ENCODE peak calls at places on chromosome 9, in nine cellular contexts. One of them, this sample, is unnamed.

GRCh38 chr9:130672466-130672865 is 8.1 kb downstream of the PRDM12 start:
- DNase-seq in fibroblast of the aortic adventitia: no peak
- DNase-seq in lung: no peak
- DNase-seq in left ventricle myocardium inferior: no peak
- DNase-seq in type B pancreatic cell: no peak
- DNase-seq in BJ: no peak
- DNase-seq in GM10248: no peak
- DNase-seq in activated CD8-positive, alpha-beta T cell treated with anti-CD3 and anti-CD28 coated beads for 36 hours: no peak
- DNase-seq in psoas muscle: no peak
- DNase-seq in this sample: no peak

GRCh38 chr9:113222482-113222841 is 1.1 kb downstream of the SLC31A1 start:
- DNase-seq in type B pancreatic cell: no peak
- DNase-seq in lung: no peak
- DNase-seq in GM10248: no peak
- DNase-seq in BJ: no peak
- DNase-seq in fibroblast of the aortic adventitia: peak
- DNase-seq in activated CD8-positive, alpha-beta T cell treated with anti-CD3 and anti-CD28 coated beads for 36 hours: no peak
- DNase-seq in psoas muscle: no peak
- DNase-seq in left ventricle myocardium inferior: no peak
- DNase-seq in this sample: no peak

GRCh38 chr9:34443533-34443932 is 14.8 kb downstream of the FAM219A start:
- DNase-seq in type B pancreatic cell: no peak
- DNase-seq in lung: no peak
- DNase-seq in BJ: no peak
- DNase-seq in GM10248: no peak
- DNase-seq in psoas muscle: no peak
- DNase-seq in activated CD8-positive, alpha-beta T cell treated with anti-CD3 and anti-CD28 coated beads for 36 hours: no peak
- DNase-seq in left ventricle myocardium inferior: no peak
- DNase-seq in fibroblast of the aortic adventitia: no peak
- DNase-seq in this sample: no peak

GRCh38 chr9:128421474-128422010 is 885 bp downstream of the CERCAM start:
- DNase-seq in fibroblast of the aortic adventitia: peak
- DNase-seq in BJ: no peak
- DNase-seq in left ventricle myocardium inferior: peak
- DNase-seq in psoas muscle: peak
- DNase-seq in activated CD8-positive, alpha-beta T cell treated with anti-CD3 and anti-CD28 coated beads for 36 hours: peak
- DNase-seq in GM10248: no peak
- DNase-seq in type B pancreatic cell: no peak
- DNase-seq in lung: no peak
- DNase-seq in this sample: no peak

GRCh38 chr9:36119476-36119875 is 17.1 kb upstream of the GLIPR2 start:
- DNase-seq in BJ: no peak
- DNase-seq in psoas muscle: no peak
- DNase-seq in type B pancreatic cell: no peak
- DNase-seq in activated CD8-positive, alpha-beta T cell treated with anti-CD3 and anti-CD28 coated beads for 36 hours: no peak
- DNase-seq in left ventricle myocardium inferior: no peak
- DNase-seq in fibroblast of the aortic adventitia: no peak
- DNase-seq in GM10248: no peak
- DNase-seq in lung: no peak
- DNase-seq in this sample: no peak

GRCh38 chr9:131886839-131887238 is 147.0 kb upstream of the RAPGEF1 start:
- DNase-seq in fibroblast of the aortic adventitia: peak
- DNase-seq in GM10248: no peak
- DNase-seq in lung: no peak
- DNase-seq in type B pancreatic cell: no peak
- DNase-seq in psoas muscle: no peak
- DNase-seq in activated CD8-positive, alpha-beta T cell treated with anti-CD3 and anti-CD28 coated beads for 36 hours: no peak
- DNase-seq in left ventricle myocardium inferior: no peak
- DNase-seq in BJ: no peak
- DNase-seq in this sample: no peak

GRCh38 chr9:107239474-107239873 is 43.6 kb upstream of the RAD23B start:
- DNase-seq in psoas muscle: no peak
- DNase-seq in lung: no peak
- DNase-seq in BJ: no peak
- DNase-seq in left ventricle myocardium inferior: no peak
- DNase-seq in fibroblast of the aortic adventitia: peak
- DNase-seq in activated CD8-positive, alpha-beta T cell treated with anti-CD3 and anti-CD28 coated beads for 36 hours: no peak
- DNase-seq in type B pancreatic cell: no peak
- DNase-seq in GM10248: no peak
- DNase-seq in this sample: no peak

GRCh38 chr9:89595646-89596045 is 9.2 kb upstream of the GADD45G start:
- DNase-seq in psoas muscle: no peak
- DNase-seq in lung: no peak
- DNase-seq in GM10248: no peak
- DNase-seq in activated CD8-positive, alpha-beta T cell treated with anti-CD3 and anti-CD28 coated beads for 36 hours: no peak
- DNase-seq in BJ: no peak
- DNase-seq in type B pancreatic cell: no peak
- DNase-seq in left ventricle myocardium inferior: no peak
- DNase-seq in fibroblast of the aortic adventitia: no peak
- DNase-seq in this sample: no peak

GRCh38 chr9:89879711-89880110 is 274.9 kb downstream of the GADD45G start:
- DNase-seq in GM10248: no peak
- DNase-seq in BJ: no peak
- DNase-seq in fibroblast of the aortic adventitia: peak
- DNase-seq in type B pancreatic cell: no peak
- DNase-seq in left ventricle myocardium inferior: peak
- DNase-seq in activated CD8-positive, alpha-beta T cell treated with anti-CD3 and anti-CD28 coated beads for 36 hours: no peak
- DNase-seq in lung: no peak
- DNase-seq in psoas muscle: peak
- DNase-seq in this sample: no peak

GRCh38 chr9:6415266-6415665 is 2.3 kb downstream of the UHRF2 start:
- DNase-seq in BJ: no peak
- DNase-seq in fibroblast of the aortic adventitia: no peak
- DNase-seq in GM10248: no peak
- DNase-seq in type B pancreatic cell: no peak
- DNase-seq in lung: no peak
- DNase-seq in left ventricle myocardium inferior: no peak
- DNase-seq in activated CD8-positive, alpha-beta T cell treated with anti-CD3 and anti-CD28 coated beads for 36 hours: peak
- DNase-seq in psoas muscle: no peak
- DNase-seq in this sample: no peak

GRCh38 chr9:108444400-108445358 is 411.1 kb downstream of the ACTL7B start:
- DNase-seq in activated CD8-positive, alpha-beta T cell treated with anti-CD3 and anti-CD28 coated beads for 36 hours: no peak
- DNase-seq in lung: no peak
- DNase-seq in type B pancreatic cell: no peak
- DNase-seq in fibroblast of the aortic adventitia: peak
- DNase-seq in psoas muscle: no peak
- DNase-seq in BJ: peak
- DNase-seq in left ventricle myocardium inferior: no peak
- DNase-seq in GM10248: no peak
- DNase-seq in this sample: no peak

GRCh38 chr9:12697719-12698118 is 4.5 kb downstream of the TYRP1 start:
- DNase-seq in activated CD8-positive, alpha-beta T cell treated with anti-CD3 and anti-CD28 coated beads for 36 hours: no peak
- DNase-seq in psoas muscle: no peak
- DNase-seq in fibroblast of the aortic adventitia: peak
- DNase-seq in GM10248: no peak
- DNase-seq in BJ: no peak
- DNase-seq in type B pancreatic cell: no peak
- DNase-seq in lung: no peak
- DNase-seq in left ventricle myocardium inferior: no peak
- DNase-seq in this sample: no peak

GRCh38 chr9:134221273-134222017 is 57.1 kb upstream of the RNU6ATAC start:
- DNase-seq in type B pancreatic cell: no peak
- DNase-seq in GM10248: no peak
- DNase-seq in lung: no peak
- DNase-seq in psoas muscle: peak
- DNase-seq in left ventricle myocardium inferior: peak
- DNase-seq in fibroblast of the aortic adventitia: no peak
- DNase-seq in BJ: no peak
- DNase-seq in activated CD8-positive, alpha-beta T cell treated with anti-CD3 and anti-CD28 coated beads for 36 hours: no peak
- DNase-seq in this sample: no peak

GRCh38 chr9:130387398-130387797 is 57.4 kb upstream of the ASS1 start:
- DNase-seq in GM10248: no peak
- DNase-seq in lung: no peak
- DNase-seq in activated CD8-positive, alpha-beta T cell treated with anti-CD3 and anti-CD28 coated beads for 36 hours: no peak
- DNase-seq in psoas muscle: no peak
- DNase-seq in BJ: no peak
- DNase-seq in fibroblast of the aortic adventitia: no peak
- DNase-seq in left ventricle myocardium inferior: no peak
- DNase-seq in type B pancreatic cell: no peak
- DNase-seq in this sample: no peak

GRCh38 chr9:97714435-97714834 is 17.3 kb upstream of the XPA start:
- DNase-seq in left ventricle myocardium inferior: no peak
- DNase-seq in activated CD8-positive, alpha-beta T cell treated with anti-CD3 and anti-CD28 coated beads for 36 hours: no peak
- DNase-seq in psoas muscle: no peak
- DNase-seq in type B pancreatic cell: no peak
- DNase-seq in BJ: peak
- DNase-seq in lung: no peak
- DNase-seq in GM10248: no peak
- DNase-seq in fibroblast of the aortic adventitia: peak
- DNase-seq in this sample: no peak
- TF ChIP-seq CTCF in left ventricle myocardium inferior: no peak
- TF ChIP-seq CTCF in activated CD8-positive, alpha-beta T cell treated with anti-CD3 and anti-CD28 coated beads for 36 hours: no peak
- TF ChIP-seq CTCF in psoas muscle: no peak
- TF ChIP-seq CTCF in type B pancreatic cell: no peak
- TF ChIP-seq CTCF in BJ: no peak
- TF ChIP-seq CTCF in lung: no peak
- TF ChIP-seq CTCF in GM10248: no peak
- TF ChIP-seq CTCF in fibroblast of the aortic adventitia: no peak
- TF ChIP-seq CTCF in this sample: no peak

DNA sequence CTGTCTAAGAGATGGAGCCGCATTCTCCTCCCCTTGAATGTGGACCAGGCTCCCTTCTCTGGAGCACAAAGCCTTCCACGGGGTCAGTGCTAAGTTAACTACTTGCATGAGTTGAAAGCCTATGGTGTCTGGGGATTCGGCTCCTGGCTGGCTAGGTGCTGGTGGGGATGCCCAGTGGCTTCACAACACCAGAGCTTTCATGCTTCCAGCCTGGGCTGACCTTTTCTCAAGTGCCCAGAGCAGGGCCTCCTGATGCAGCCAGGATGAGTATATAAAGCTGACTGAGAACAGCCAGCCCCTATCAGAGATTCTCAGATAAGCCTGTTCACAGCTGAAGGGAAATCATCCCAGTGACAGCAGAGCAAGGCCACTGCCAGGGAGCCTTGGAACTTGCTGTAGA is 11.8 kb downstream of the GALNT12 start:
- DNase-seq in activated CD8-positive, alpha-beta T cell treated with anti-CD3 and anti-CD28 coated beads for 36 hours: no peak
- DNase-seq in GM10248: no peak
- DNase-seq in lung: no peak
- DNase-seq in BJ: no peak
- DNase-seq in fibroblast of the aortic adventitia: no peak
- DNase-seq in left ventricle myocardium inferior: no peak
- DNase-seq in type B pancreatic cell: no peak
- DNase-seq in psoas muscle: no peak
- DNase-seq in this sample: no peak
- TF ChIP-seq CTCF in activated CD8-positive, alpha-beta T cell treated with anti-CD3 and anti-CD28 coated beads for 36 hours: no peak
- TF ChIP-seq CTCF in GM10248: no peak
- TF ChIP-seq CTCF in lung: no peak
- TF ChIP-seq CTCF in BJ: no peak
- TF ChIP-seq CTCF in fibroblast of the aortic adventitia: no peak
- TF ChIP-seq CTCF in left ventricle myocardium inferior: no peak
- TF ChIP-seq CTCF in type B pancreatic cell: no peak
- TF ChIP-seq CTCF in psoas muscle: no peak
- TF ChIP-seq CTCF in this sample: no peak

GRCh38 chr9:87567047-87567446 is 69.4 kb downstream of the DAPK1 start:
- DNase-seq in lung: no peak
- DNase-seq in BJ: no peak
- DNase-seq in GM10248: no peak
- DNase-seq in fibroblast of the aortic adventitia: peak
- DNase-seq in left ventricle myocardium inferior: no peak
- DNase-seq in type B pancreatic cell: peak
- DNase-seq in activated CD8-positive, alpha-beta T cell treated with anti-CD3 and anti-CD28 coated beads for 36 hours: no peak
- DNase-seq in psoas muscle: no peak
- DNase-seq in this sample: no peak

GRCh38 chr9:87562062-87562461 is 64.4 kb downstream of the DAPK1 start:
- DNase-seq in activated CD8-positive, alpha-beta T cell treated with anti-CD3 and anti-CD28 coated beads for 36 hours: no peak
- DNase-seq in lung: no peak
- DNase-seq in BJ: no peak
- DNase-seq in GM10248: no peak
- DNase-seq in psoas muscle: no peak
- DNase-seq in fibroblast of the aortic adventitia: no peak
- DNase-seq in left ventricle myocardium inferior: no peak
- DNase-seq in type B pancreatic cell: no peak
- DNase-seq in this sample: no peak

GRCh38 chr9:87564706-87565335 is 67.2 kb downstream of the DAPK1 start:
- DNase-seq in GM10248: no peak
- DNase-seq in type B pancreatic cell: no peak
- DNase-seq in BJ: no peak
- DNase-seq in psoas muscle: no peak
- DNase-seq in fibroblast of the aortic adventitia: no peak
- DNase-seq in activated CD8-positive, alpha-beta T cell treated with anti-CD3 and anti-CD28 coated beads for 36 hours: no peak
- DNase-seq in lung: no peak
- DNase-seq in left ventricle myocardium inferior: no peak
- DNase-seq in this sample: no peak

GRCh38 chr9:87562530-87562929 is 64.9 kb downstream of the DAPK1 start:
- DNase-seq in BJ: no peak
- DNase-seq in fibroblast of the aortic adventitia: no peak
- DNase-seq in left ventricle myocardium inferior: no peak
- DNase-seq in GM10248: no peak
- DNase-seq in lung: no peak
- DNase-seq in psoas muscle: no peak
- DNase-seq in type B pancreatic cell: no peak
- DNase-seq in activated CD8-positive, alpha-beta T cell treated with anti-CD3 and anti-CD28 coated beads for 36 hours: no peak
- DNase-seq in this sample: no peak

GRCh38 chr9:87564111-87564510 is 66.4 kb downstream of the DAPK1 start:
- DNase-seq in type B pancreatic cell: no peak
- DNase-seq in BJ: no peak
- DNase-seq in psoas muscle: no peak
- DNase-seq in lung: no peak
- DNase-seq in activated CD8-positive, alpha-beta T cell treated with anti-CD3 and anti-CD28 coated beads for 36 hours: no peak
- DNase-seq in GM10248: no peak
- DNase-seq in left ventricle myocardium inferior: no peak
- DNase-seq in fibroblast of the aortic adventitia: peak
- DNase-seq in this sample: no peak
- TF ChIP-seq CTCF in type B pancreatic cell: no peak
- TF ChIP-seq CTCF in BJ: no peak
- TF ChIP-seq CTCF in psoas muscle: no peak
- TF ChIP-seq CTCF in lung: no peak
- TF ChIP-seq CTCF in activated CD8-positive, alpha-beta T cell treated with anti-CD3 and anti-CD28 coated beads for 36 hours: no peak
- TF ChIP-seq CTCF in GM10248: no peak
- TF ChIP-seq CTCF in left ventricle myocardium inferior: no peak
- TF ChIP-seq CTCF in fibroblast of the aortic adventitia: no peak
- TF ChIP-seq CTCF in this sample: no peak

DNA sequence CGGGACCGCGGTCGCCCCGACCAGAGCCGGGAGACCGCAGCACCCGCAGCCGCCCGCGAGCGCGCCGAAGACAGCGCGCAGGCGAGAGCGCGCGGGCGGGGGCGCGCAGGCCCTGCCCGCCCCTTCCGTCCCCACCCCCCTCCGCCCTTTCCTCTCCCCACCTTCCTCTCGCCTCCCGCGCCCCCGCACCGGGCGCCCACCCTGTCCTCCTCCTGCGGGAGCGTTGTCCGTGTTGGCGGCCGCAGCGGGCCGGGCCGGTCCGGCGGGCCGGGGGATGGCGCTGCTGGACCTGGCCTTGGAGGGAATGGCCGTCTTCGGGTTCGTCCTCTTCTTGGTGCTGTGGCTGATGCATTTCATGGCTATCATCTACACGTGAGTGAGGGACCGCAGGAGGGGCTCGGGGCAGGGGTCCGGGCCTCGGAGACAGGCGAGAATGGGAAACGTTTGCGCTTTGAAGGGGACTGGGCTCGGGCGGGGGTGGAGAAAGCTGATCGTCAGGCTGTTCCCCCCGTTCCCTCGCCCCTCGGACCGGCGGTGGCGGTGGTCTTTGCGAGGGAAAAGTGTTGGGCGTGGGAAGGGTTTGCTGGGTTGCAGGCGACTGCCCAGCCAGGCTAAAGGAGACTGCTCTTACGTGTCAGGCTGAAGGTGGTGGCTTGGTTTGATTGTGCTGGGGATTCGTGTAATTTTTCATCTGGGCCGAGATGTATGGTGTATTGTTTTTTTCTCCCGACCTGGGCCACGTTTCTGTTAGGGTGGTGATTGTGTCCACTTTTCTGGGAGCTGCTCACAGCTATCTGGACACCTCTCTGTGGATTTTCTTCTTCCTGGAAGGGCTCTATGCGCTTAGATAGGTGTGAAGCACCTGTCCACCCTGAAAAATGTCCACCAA is 572 bp downstream of the UGCG start:
- DNase-seq in lung: peak
- DNase-seq in fibroblast of the aortic adventitia: peak
- DNase-seq in activated CD8-positive, alpha-beta T cell treated with anti-CD3 and anti-CD28 coated beads for 36 hours: peak
- DNase-seq in left ventricle myocardium inferior: peak
- DNase-seq in type B pancreatic cell: peak
- DNase-seq in BJ: no peak
- DNase-seq in psoas muscle: peak
- DNase-seq in GM10248: peak
- DNase-seq in this sample: no peak
- TF ChIP-seq CTCF in lung: no peak
- TF ChIP-seq CTCF in fibroblast of the aortic adventitia: no peak
- TF ChIP-seq CTCF in activated CD8-positive, alpha-beta T cell treated with anti-CD3 and anti-CD28 coated beads for 36 hours: no peak
- TF ChIP-seq CTCF in left ventricle myocardium inferior: peak
- TF ChIP-seq CTCF in type B pancreatic cell: no peak
- TF ChIP-seq CTCF in BJ: peak
- TF ChIP-seq CTCF in psoas muscle: peak
- TF ChIP-seq CTCF in GM10248: peak
- TF ChIP-seq CTCF in this sample: peak